ENCODE peak calls at places on chromosomes 1 and 21, in seven cellular contexts. D is brain microvascular endothelial cell, A is cardiac muscle cell, U is body of pancreas, N is left lung, G is fibroblast of lung, J is transverse colon. T is an unnamed sample. For H3K36me3, the result is how much of the 10 kb centered on the place peaks cover.

GRCh38 chr1:29033829-29034466 is 89.8 kb downstream of the TMEM200B start:
- DNase-seq in D (peak), A (peak), U (no peak), N (no peak), G (peak), J (no peak), T (no peak)

GRCh38 chr1:33346921-33347649 is 26.2 kb upstream of the A3GALT2 start:
- DNase-seq in D (peak), A (no peak), U (peak), N (no peak), G (peak), J (peak), T (peak)

GRCh38 chr1:189513091-189513490 is 964.6 kb downstream of the BRINP3 start:
- DNase-seq in D (no peak), A (no peak), U (no peak), N (peak), G (no peak), J (no peak), T (no peak)

GRCh38 chr1:162904579-162904978 is 43.6 kb upstream of the CCDC190 start:
- DNase-seq in D (no peak), A (no peak), U (no peak), N (no peak), G (no peak), J (no peak), T (no peak)

GRCh38 chr1:204463125-204464060 is 31.2 kb downstream of the PIK3C2B start:
- DNase-seq in D (no peak), A (no peak), U (no peak), N (no peak), G (no peak), J (no peak), T (no peak)

GRCh38 chr21:28833181-28833580 is 159.5 kb downstream of the LTN1 start:
- DNase-seq in D (no peak), A (no peak), U (no peak), N (no peak), G (no peak), J (no peak), T (no peak)

GRCh38 chr1:64183380-64183984 is 19.9 kb upstream of the UBE2U start:
- DNase-seq in D (no peak), A (no peak), U (no peak), N (no peak), G (peak), J (no peak), T (no peak)

GRCh38 chr1:153801786-153802697 is 26.8 kb downstream of the SLC27A3 start:
- DNase-seq in D (no peak), A (no peak), U (no peak), N (no peak), G (no peak), J (no peak), T (peak)

GRCh38 chr1:234759888-234760287 is 149.9 kb upstream of the IRF2BP2 start:
- DNase-seq in D (no peak), A (no peak), U (no peak), N (no peak), G (no peak), J (no peak), T (no peak)

GRCh38 chr1:225944951-225945350 is 3.9 kb upstream of the LEFTY2 start:
- DNase-seq in D (no peak), A (no peak), U (no peak), N (no peak), G (no peak), J (no peak), T (no peak)

GRCh38 chr21:37065561-37066177 is 7.2 kb downstream of the PIGP start:
- DNase-seq in D (no peak), A (no peak), U (no peak), N (no peak), G (no peak), J (no peak), T (no peak)

GRCh38 chr1:162386292-162387225 is 5.0 kb downstream of the C1orf226 start:
- DNase-seq in D (no peak), A (no peak), U (no peak), N (no peak), G (no peak), J (no peak), T (no peak)

GRCh38 chr1:245153645-245154428 is 948 bp upstream of the KIF26B start:
- DNase-seq in D (no peak), A (peak), U (no peak), N (peak), G (no peak), J (no peak), T (peak)

GRCh38 chr21:14968029-14968428 is 96.8 kb downstream of the NRIP1 start:
- DNase-seq in D (no peak), A (no peak), U (no peak), N (no peak), G (no peak), J (no peak), T (no peak)

GRCh38 chr1:39701092-39701460 is 9.8 kb upstream of the HPCAL4 start:
- DNase-seq in D (peak), A (peak), U (peak), N (no peak), G (peak), J (no peak), T (peak)

GRCh38 chr1:116390195-116390594 is 17.2 kb downstream of the ATP1A1 start:
- DNase-seq in D (no peak), A (no peak), U (no peak), N (no peak), G (no peak), J (no peak), T (no peak)

GRCh38 chr1:25126568-25126967 is 105.7 kb downstream of the SYF2 start:
- DNase-seq in D (peak), A (no peak), U (no peak), N (no peak), G (no peak), J (no peak), T (no peak)

GRCh38 chr1:91621907-91622306 is 121.3 kb downstream of the CDC7 start:
- DNase-seq in D (no peak), A (no peak), U (no peak), N (no peak), G (no peak), J (no peak), T (no peak)

GRCh38 chr1:47978486-47978885 is 18.7 kb downstream of the TRABD2B start:
- DNase-seq in D (no peak), A (no peak), U (no peak), N (no peak), G (peak), J (peak), T (no peak)

GRCh38 chr1:159279754-159280153 is 22.4 kb upstream of the FCER1A start:
- DNase-seq in D (no peak), A (no peak), U (no peak), N (no peak), G (no peak), J (no peak), T (no peak)

GRCh38 chr1:41387667-41388091 is 26.4 kb downstream of the FOXO6 start:
- DNase-seq in D (peak), A (peak), U (peak), N (no peak), G (peak), J (peak), T (peak)

GRCh38 chr1:227140376-227140775 is 177.9 kb downstream of the CDC42BPA start:
- DNase-seq in D (no peak), A (no peak), U (no peak), N (no peak), G (no peak), J (no peak), T (no peak)

GRCh38 chr21:45226540-45227326 is 61.0 kb downstream of the POFUT2 start:
- DNase-seq in D (no peak), A (no peak), U (no peak), N (no peak), G (no peak), J (no peak), T (no peak)

GRCh38 chr1:241411056-241411775 is 54.2 kb upstream of the RGS7 start:
- DNase-seq in D (no peak), A (no peak), U (no peak), N (no peak), G (peak), J (no peak), T (no peak)

GRCh38 chr1:61081637-61082335 is 575 bp upstream of the NFIA start:
- DNase-seq in D (no peak), A (peak), U (peak), N (peak), G (peak), J (peak), T (peak)

DNA sequence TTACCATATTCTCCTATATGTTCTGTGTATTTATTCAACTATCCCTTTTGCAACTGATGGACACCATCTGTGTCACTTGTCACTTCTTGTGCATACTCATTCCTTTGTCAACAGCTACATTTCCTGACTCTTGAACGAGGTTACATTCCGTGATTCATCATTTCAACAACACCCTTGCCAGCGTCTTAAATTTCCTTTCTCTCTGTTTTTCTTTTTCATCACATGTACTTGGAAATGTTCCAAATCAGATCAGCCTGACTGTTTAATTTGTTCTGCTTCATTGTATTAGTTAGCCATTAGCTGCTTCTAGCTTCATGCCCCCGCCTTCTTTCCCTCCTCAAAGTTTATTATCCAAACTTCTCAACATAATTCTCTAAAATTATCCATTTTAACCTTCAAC is 173.0 kb downstream of the ADGRL4 start:
- DNase-seq in D (peak), A (no peak), U (no peak), N (no peak), G (peak), J (no peak), T (no peak)
- H3K36me3 ChIP-seq in D (under half), A (under half), U (under half), N (under half), G (under half), J (under half), T (under half)

DNA sequence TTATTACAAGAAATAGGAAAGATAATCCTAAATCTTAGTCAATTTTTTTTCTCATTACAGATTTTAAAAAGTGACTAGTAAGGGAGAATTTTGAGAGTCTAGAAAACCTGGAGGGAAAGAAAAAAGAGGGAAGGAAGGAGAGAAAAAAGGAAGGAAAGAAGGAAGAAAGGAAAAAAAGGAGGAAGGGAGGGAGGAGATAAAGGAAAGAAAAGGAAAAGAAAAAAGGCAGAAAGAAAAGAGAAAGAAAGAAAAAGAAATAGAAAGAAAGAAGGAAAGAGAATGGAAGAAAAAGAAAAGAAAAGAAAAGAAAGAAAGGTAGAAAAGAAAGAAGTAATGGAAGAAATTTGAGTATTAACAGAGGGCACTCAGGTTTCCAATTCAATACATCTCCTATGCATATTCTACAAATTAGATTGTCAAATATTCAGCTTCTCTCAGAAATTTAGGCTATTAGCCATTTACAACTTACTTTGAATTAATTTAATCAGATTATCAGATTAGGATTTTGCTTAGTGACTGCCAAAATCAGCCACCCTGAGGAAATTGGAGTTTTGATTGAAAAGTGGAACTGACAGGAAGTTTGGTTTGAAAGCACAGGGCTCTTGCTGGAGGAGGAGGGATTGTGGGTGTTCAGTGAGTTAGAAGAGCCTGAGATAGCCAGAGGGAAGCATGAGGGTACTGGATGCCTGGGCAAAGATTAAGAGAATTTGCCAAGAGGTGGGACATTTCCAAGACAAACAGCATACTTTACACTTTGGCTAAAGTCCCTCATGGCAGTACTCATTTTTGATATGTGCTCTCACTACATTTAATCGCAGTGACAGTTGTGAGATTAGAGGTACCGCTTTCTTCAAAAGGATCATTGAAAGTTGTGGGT is 677.9 kb downstream of the USP25 start:
- DNase-seq in D (no peak), A (peak), U (no peak), N (no peak), G (no peak), J (no peak), T (no peak)
- TF ChIP-seq CTCF in D (no peak), A (no peak), U (no peak), N (no peak), G (no peak), J (no peak), T (no peak)

DNA sequence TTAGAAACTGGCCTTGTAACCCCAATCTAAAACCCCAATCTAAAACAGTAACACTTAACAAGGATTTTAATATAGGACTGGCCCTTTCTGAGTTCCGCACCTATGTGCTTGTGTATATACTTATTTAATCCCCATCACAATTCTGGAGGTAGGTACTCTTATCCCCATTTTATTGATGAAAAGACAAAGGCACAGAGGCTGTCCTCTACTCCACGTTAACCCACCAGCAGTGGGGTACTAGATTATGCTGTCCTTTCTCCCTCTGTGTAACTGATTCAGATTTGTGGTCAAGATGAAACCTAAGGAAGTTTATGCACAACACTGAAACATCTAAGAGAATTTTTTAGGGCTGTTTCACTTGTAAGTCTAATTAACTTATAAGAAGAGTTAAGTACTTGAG is 175.3 kb downstream of the RERE start:
- DNase-seq in D (no peak), A (no peak), U (no peak), N (no peak), G (no peak), J (no peak), T (no peak)
- H3K36me3 ChIP-seq in D (under half), A (under half), U (under half), N (under half), G (under half), J (under half), T (under half)

GRCh38 chr1:36866168-36866814 is 168.0 kb downstream of the GRIK3 start:
- DNase-seq in D (no peak), A (peak), U (no peak), N (no peak), G (no peak), J (no peak), T (no peak)

GRCh38 chr1:36863500-36863899 is 170.8 kb downstream of the GRIK3 start:
- DNase-seq in D (no peak), A (no peak), U (no peak), N (no peak), G (no peak), J (no peak), T (no peak)

GRCh38 chr1:36863061-36863460 is 171.3 kb downstream of the GRIK3 start:
- DNase-seq in D (no peak), A (no peak), U (no peak), N (no peak), G (no peak), J (no peak), T (no peak)

GRCh38 chr1:36865080-36865900 is 169.0 kb downstream of the GRIK3 start:
- DNase-seq in D (no peak), A (no peak), U (no peak), N (no peak), G (no peak), J (no peak), T (no peak)

DNA sequence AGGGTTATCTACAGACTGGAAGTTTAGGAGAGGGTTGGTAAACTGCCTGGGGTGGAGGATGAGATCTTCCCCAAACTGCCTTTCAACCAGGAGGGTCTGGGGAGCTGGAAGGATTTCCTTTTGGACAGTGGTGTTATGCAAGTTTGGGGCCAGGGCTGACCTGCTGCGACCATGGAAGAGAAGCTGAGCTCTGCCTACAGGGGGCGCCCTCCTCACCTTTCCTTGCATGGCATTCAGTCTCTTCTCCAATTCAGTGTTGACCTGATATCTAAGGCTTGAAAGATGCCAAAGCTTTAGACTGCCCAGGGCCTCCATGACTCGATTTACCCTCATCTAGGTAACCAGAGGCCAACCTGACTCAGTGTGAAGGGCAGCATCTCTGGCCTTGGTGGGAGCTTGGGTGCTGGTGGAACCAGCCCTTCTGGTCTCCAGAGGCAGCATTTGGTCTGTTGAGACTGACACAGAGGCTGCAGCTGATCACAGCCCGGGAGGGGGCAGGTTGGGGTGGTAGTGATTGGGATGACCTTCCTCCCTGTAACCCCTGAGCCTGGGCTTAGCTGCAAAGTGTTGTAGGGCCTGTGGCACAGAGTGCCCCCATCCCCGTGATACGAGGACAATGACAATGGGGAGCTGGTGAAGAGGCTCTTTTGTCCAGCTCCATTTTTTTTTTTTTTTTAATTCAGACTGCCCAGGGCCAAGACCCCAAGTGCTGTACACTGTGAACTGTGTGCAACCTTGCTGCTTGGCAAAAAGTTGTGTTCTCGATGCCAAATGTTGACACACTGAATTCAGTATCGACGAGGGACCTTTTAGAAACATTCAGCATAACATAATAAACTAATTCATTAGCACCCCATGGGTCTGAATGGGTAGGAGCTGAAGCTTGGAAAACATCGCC is 169.9 kb downstream of the GRIK3 start:
- DNase-seq in D (no peak), A (no peak), U (no peak), N (no peak), G (no peak), J (no peak), T (peak)
- TF ChIP-seq CTCF in D (peak), A (peak), U (no peak), N (peak), G (peak), J (no peak), T (no peak)

GRCh38 chr1:55154616-55155015 is 60.5 kb downstream of the USP24 start:
- DNase-seq in D (no peak), A (no peak), U (no peak), N (no peak), G (no peak), J (no peak), T (no peak)

GRCh38 chr1:55155522-55155921 is 59.6 kb downstream of the USP24 start:
- DNase-seq in D (no peak), A (peak), U (peak), N (no peak), G (peak), J (peak), T (peak)

GRCh38 chr1:55153031-55153430 is 62.1 kb downstream of the USP24 start:
- DNase-seq in D (no peak), A (no peak), U (no peak), N (no peak), G (no peak), J (no peak), T (no peak)

GRCh38 chr1:55156093-55156492 is 59.1 kb downstream of the USP24 start:
- DNase-seq in D (no peak), A (no peak), U (no peak), N (no peak), G (no peak), J (no peak), T (no peak)

DNA sequence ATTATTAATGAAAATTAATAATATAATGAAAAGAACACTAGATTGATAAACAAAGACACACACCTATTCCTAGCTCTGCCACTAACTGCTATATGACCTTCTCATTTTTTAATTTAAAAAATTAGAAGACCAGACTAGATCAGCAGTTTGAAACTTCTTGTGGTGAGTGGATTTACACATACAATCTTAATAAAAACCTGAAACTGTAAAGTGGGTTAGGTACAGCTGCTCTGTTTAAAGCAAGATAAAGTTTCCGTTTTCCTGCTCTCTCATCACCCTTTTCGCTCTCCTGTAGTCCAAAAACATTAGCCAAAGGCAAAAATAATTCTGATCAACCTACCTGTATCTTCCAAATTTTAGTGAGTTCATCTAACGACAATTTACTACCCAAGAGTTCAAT is 58.6 kb downstream of the USP24 start:
- DNase-seq in D (no peak), A (no peak), U (no peak), N (no peak), G (no peak), J (no peak), T (no peak)
- H3K36me3 ChIP-seq in D (under half), A (half or more), U (under half), N (half or more), G (under half), J (half or more), T (under half)

GRCh38 chr1:54105080-54105479 is 47.7 kb downstream of the CDCP2 start:
- DNase-seq in D (no peak), A (no peak), U (no peak), N (no peak), G (no peak), J (no peak), T (no peak)

GRCh38 chr1:54109131-54110105 is 43.4 kb downstream of the CDCP2 start:
- DNase-seq in D (no peak), A (no peak), U (no peak), N (no peak), G (no peak), J (no peak), T (no peak)

GRCh38 chr1:54108156-54108555 is 44.6 kb downstream of the CDCP2 start:
- DNase-seq in D (no peak), A (no peak), U (no peak), N (no peak), G (no peak), J (no peak), T (no peak)

GRCh38 chr1:54105736-54106269 is 47.0 kb downstream of the CDCP2 start:
- DNase-seq in D (no peak), A (no peak), U (no peak), N (no peak), G (peak), J (no peak), T (no peak)

GRCh38 chr1:54107131-54107530 is 45.7 kb downstream of the CDCP2 start:
- DNase-seq in D (peak), A (no peak), U (no peak), N (no peak), G (peak), J (no peak), T (no peak)
- TF ChIP-seq CTCF in D (peak), A (peak), U (no peak), N (no peak), G (peak), J (no peak), T (no peak)

GRCh38 chr1:156097499-156098178 is 15.4 kb upstream of the MEX3A start:
- DNase-seq in D (no peak), A (no peak), U (no peak), N (no peak), G (no peak), J (no peak), T (no peak)
- H3K36me3 ChIP-seq in D (under half), A (under half), U (under half), N (under half), G (under half), J (under half), T (under half)

T was measured in adrenal gland.